ENCODE peak calls at places on chromosomes 7 and 10, in ten cellular contexts. D is fibroblast of pulmonary artery; N is H7; I is Calu3; L is GDM1; W is hypothalamus; Z is activated naive CD4-positive, alpha-beta T cell treated with anti-CD3 and anti-CD28 coated beads, Interleukin-2, amount 10 ng/mL, durations not matched to agents 7 days and 5 days; X is GM19239; U is stimulated activated CD8-positive, alpha-beta memory T cell treated with anti-CD3 and anti-CD28 coated beads, Interleukin-4, amount 100 ng/mL, for 24 hours; O is epithelial cell of esophagus. R is an unnamed sample.

GRCh38 chr10:119313645-119314044 is 106.3 kb downstream of the GRK5 start:
- DNase-seq in D (no peak), N (no peak), I (no peak), L (peak), W (no peak), Z (peak), X (peak), U (peak), O (no peak), R (peak)

GRCh38 chr7:36971515-36972139 is 247.3 kb upstream of the AOAH start:
- DNase-seq in D (no peak), N (no peak), I (no peak), L (no peak), W (no peak), Z (no peak), X (no peak), U (no peak), O (no peak), R (no peak)

GRCh38 chr7:91013078-91013477 is 251.2 kb upstream of the FZD1 start:
- DNase-seq in D (no peak), N (no peak), I (no peak), L (no peak), W (no peak), Z (no peak), X (no peak), U (no peak), O (no peak), R (no peak)

GRCh38 chr7:95545007-95545615 is 51.2 kb downstream of the PDK4 start:
- DNase-seq in D (peak), N (peak), I (peak), L (no peak), W (peak), Z (no peak), X (no peak), U (no peak), O (peak), R (no peak)

GRCh38 chr7:130489140-130489967 is 2.5 kb upstream of the MEST start:
- DNase-seq in D (peak), N (peak), I (no peak), L (no peak), W (no peak), Z (no peak), X (no peak), U (no peak), O (no peak), R (no peak)

GRCh38 chr7:114209968-114210367 is 204.6 kb upstream of the FOXP2 start:
- DNase-seq in D (peak), N (no peak), I (no peak), L (no peak), W (no peak), Z (no peak), X (no peak), U (no peak), O (no peak), R (no peak)

GRCh38 chr7:90980545-90980944 is 283.7 kb upstream of the FZD1 start:
- DNase-seq in D (peak), N (no peak), I (no peak), L (no peak), W (no peak), Z (no peak), X (no peak), U (no peak), O (no peak), R (no peak)

GRCh38 chr7:151088019-151088855 is 2.0 kb downstream of the AGAP3 start:
- DNase-seq in D (no peak), N (peak), I (no peak), L (no peak), W (no peak), Z (no peak), X (no peak), U (no peak), O (no peak), R (no peak)

R was measured in GM12892.